ENCODE peak calls at places on chromosomes 3 and 15, in eight cellular contexts. B is left ventricle myocardium inferior, W is transverse colon, E is right atrium auricular region, Q is GM06990, H is psoas muscle, M is fibroblast of pulmonary artery, T is AG10803. X is an unnamed sample.
A peak's percentile ranks its signal among the peaks of the same experiment; 100 is the strongest.

GRCh38 chr3:177731644-177732268 is 534.5 kb upstream of the TBL1XR1 start:
- DNase-seq in M (peak; percentile 33), B (no peak), H (no peak), T (peak; percentile 78), Q (no peak), W (no peak), E (no peak), X (peak; percentile 75)

GRCh38 chr3:195356151-195357086 is 85.5 kb upstream of the XXYLT1 start:
- DNase-seq in M (peak; percentile 7), T (peak; percentile 17), W (no peak), E (peak; percentile 65), Q (no peak), B (peak; percentile 67), H (peak; percentile 37), X (no peak)

GRCh38 chr3:102141096-102141912 is 292.0 kb downstream of the NFKBIZ start:
- DNase-seq in B (no peak), W (no peak), T (no peak), M (peak; percentile 53), H (no peak), E (no peak), Q (no peak), X (no peak)

GRCh38 chr15:66843581-66843980 is 141.5 kb downstream of the SMAD6 start:
- DNase-seq in T (no peak), B (no peak), H (no peak), M (no peak), W (no peak), Q (no peak), E (no peak), X (no peak)

GRCh38 chr3:47280519-47280918 is 2.1 kb downstream of the KIF9 start:
- DNase-seq in M (no peak), Q (no peak), H (no peak), T (no peak), W (no peak), B (no peak), E (no peak), X (no peak)

GRCh38 chr3:72655151-72655551 is 193.1 kb downstream of the SHQ1 start:
- DNase-seq in B (no peak), M (peak; percentile 18), H (no peak), W (no peak), Q (no peak), T (no peak), E (no peak), X (no peak)

GRCh38 chr3:51581529-51581928 is 43.0 kb downstream of the RAD54L2 start:
- DNase-seq in E (no peak), W (no peak), T (peak; percentile 18), B (no peak), Q (no peak), M (peak; percentile 26), H (no peak), X (no peak)

GRCh38 chr3:54756330-54756731 is 171.5 kb downstream of the LRTM1 start:
- DNase-seq in E (no peak), W (no peak), Q (no peak), M (peak; percentile 32), T (peak; percentile 83), H (no peak), B (no peak), X (peak; percentile 74)

GRCh38 chr3:69020424-69020823 is 6.9 kb upstream of the EOGT start:
- DNase-seq in Q (no peak), W (no peak), E (no peak), H (no peak), T (no peak), M (no peak), B (no peak), X (no peak)

GRCh38 chr3:61181874-61182273 is 69.4 kb downstream of the FHIT start:
- DNase-seq in M (peak; percentile 4), T (peak; percentile 1), W (no peak), Q (peak; percentile 26), E (no peak), H (no peak), B (no peak), X (no peak)

GRCh38 chr15:63797901-63798300 is 35.8 kb downstream of the HERC1 start:
- DNase-seq in E (no peak), T (no peak), M (no peak), B (no peak), H (no peak), Q (no peak), W (no peak), X (no peak)

GRCh38 chr15:83652606-83653204 is 1.2 kb upstream of the ADAMTSL3 start:
- DNase-seq in M (no peak), H (no peak), B (no peak), Q (no peak), W (no peak), T (no peak), E (no peak), X (no peak)

GRCh38 chr3:8416965-8417364 is 84.7 kb upstream of the LMCD1 start:
- DNase-seq in E (no peak), M (peak; percentile 27), H (peak; percentile 20), Q (no peak), W (peak; percentile 37), B (no peak), T (peak; percentile 12), X (no peak)
- H3K4me3 ChIP-seq in E (no peak overlapping the region), M (peak overlapping the region; percentile 6), H (peak overlapping the region; percentile 44), Q (no peak overlapping the region), W (peak overlapping the region; percentile 5), B (peak overlapping the region; percentile 35), T (no peak overlapping the region), X (no peak overlapping the region)

GRCh38 chr15:90531147-90531546 is 1.4 kb downstream of the CRTC3 start:
- DNase-seq in B (no peak), T (no peak), Q (no peak), W (no peak), H (no peak), M (no peak), E (no peak), X (no peak)

GRCh38 chr15:90529008-90529368 is 735 bp upstream of the CRTC3 start:
- DNase-seq in B (no peak), E (no peak), Q (no peak), W (no peak), M (no peak), T (no peak), H (no peak), X (no peak)

GRCh38 chr15:90530250-90531051 is 728 bp downstream of the CRTC3 start:
- DNase-seq in E (peak; percentile 63), B (peak; percentile 46), M (peak; percentile 38), T (peak; percentile 45), W (peak; percentile 57), H (peak; percentile 57), Q (peak; percentile 71), X (no peak)

GRCh38 chr15:90535254-90535653 is 5.5 kb downstream of the CRTC3 start:
- DNase-seq in Q (no peak), E (no peak), H (no peak), B (no peak), W (no peak), M (no peak), T (no peak), X (no peak)

DNA sequence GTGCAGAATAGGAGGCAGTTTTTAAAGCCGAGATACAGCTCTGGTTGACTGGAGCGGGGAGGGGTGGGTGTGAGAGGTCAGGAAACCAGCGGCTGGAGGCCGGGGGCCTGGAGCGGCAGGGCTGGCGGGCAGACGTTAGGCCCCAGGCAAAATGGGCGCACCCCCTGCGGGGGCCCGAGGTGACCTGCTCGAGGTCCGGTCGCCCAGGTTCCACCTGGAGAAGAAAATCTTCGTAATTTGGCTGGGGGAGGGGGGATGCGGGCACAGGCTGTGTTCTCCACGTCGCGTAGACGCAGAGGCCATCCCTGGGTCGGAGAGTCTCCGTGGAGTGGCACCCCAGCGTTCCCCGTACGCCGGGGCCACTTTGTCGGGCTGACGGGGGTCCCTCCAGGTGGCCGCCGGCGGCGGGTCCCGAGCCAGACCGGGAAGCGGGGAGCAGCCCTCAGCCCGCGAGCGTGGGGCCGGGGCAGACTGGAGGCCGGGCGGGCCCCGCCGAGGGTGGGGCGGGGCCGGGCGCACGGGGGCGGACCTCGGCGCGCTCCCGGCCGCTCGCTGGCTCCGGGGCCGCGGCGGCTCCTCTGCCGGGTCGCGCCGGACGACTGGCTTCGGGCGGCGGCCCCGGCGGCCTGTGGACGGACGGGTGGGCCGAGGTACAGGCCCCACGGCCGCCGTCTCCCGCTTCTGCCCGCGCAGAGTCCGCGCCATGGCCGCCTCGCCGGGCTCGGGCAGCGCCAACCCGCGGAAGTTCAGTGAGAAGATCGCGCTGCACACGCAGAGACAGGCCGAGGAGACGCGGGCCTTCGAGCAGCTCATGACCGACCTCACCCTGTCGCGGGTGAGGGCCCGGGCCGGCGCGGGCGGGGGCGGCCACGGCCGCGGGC is at the start of gene CRTC3:
- DNase-seq in H (peak; percentile 60), M (peak; percentile 50), T (peak; percentile 56), B (peak; percentile 56), W (peak; percentile 60), E (no peak), Q (peak; percentile 75), X (no peak)
- TF ChIP-seq CTCF in H (no peak), M (no peak), T (peak; percentile 7), B (no peak), W (no peak), E (no peak), Q (peak; percentile 9), X (no peak)

GRCh38 chr3:86938305-86938704 is 52.6 kb downstream of the VGLL3 start:
- DNase-seq in E (no peak), Q (no peak), M (no peak), W (no peak), B (no peak), T (peak; percentile 56), H (no peak), X (no peak)
- H3K4me3 ChIP-seq in E (no peak overlapping the region), Q (no peak overlapping the region), M (no peak overlapping the region), W (no peak overlapping the region), B (no peak overlapping the region), T (no peak overlapping the region), H (no peak overlapping the region), X (no peak overlapping the region)

GRCh38 chr15:70281261-70281810 is 183.6 kb upstream of the TLE3 start:
- DNase-seq in H (no peak), B (no peak), M (no peak), T (no peak), W (no peak), Q (no peak), E (no peak), X (no peak)

GRCh38 chr15:70278644-70279043 is 180.9 kb upstream of the TLE3 start:
- DNase-seq in T (no peak), W (no peak), Q (no peak), E (no peak), B (no peak), H (no peak), M (no peak), X (no peak)

GRCh38 chr15:70280781-70281180 is 183.1 kb upstream of the TLE3 start:
- DNase-seq in Q (no peak), B (no peak), T (no peak), M (no peak), W (peak; percentile 1), H (no peak), E (no peak), X (no peak)

GRCh38 chr15:70277556-70277955 is 179.8 kb upstream of the TLE3 start:
- DNase-seq in H (no peak), E (no peak), W (no peak), B (no peak), M (no peak), Q (no peak), T (no peak), X (no peak)

GRCh38 chr15:70279096-70279495 is 181.4 kb upstream of the TLE3 start:
- DNase-seq in M (no peak), T (no peak), Q (no peak), W (no peak), H (no peak), E (no peak), B (no peak), X (no peak)
- TF ChIP-seq CTCF in M (no peak), T (no peak), Q (no peak), W (no peak), H (no peak), E (no peak), B (no peak), X (no peak)

GRCh38 chr3:159775372-159775961 is 213.2 kb upstream of the IL12A start:
- DNase-seq in E (peak; percentile 68), H (no peak), M (peak; percentile 94), B (peak; percentile 29), W (peak; percentile 43), Q (no peak), T (peak; percentile 83), X (peak; percentile 52)
- H3K4me3 ChIP-seq in E (no peak overlapping the region), H (no peak overlapping the region), M (no peak overlapping the region), B (no peak overlapping the region), W (no peak overlapping the region), Q (no peak overlapping the region), T (no peak overlapping the region), X (no peak overlapping the region)

X was measured in AG09309.